ENCODE peak calls at places on chromosomes 3 and 15, in nine cellular contexts. H, I, Q, Z, E, B, T, W and S are unnamed samples.

GRCh38 chr15:92683511-92683834 is 27.9 kb upstream of the FAM174B start:
- DNase-seq in Q (peak; percentile 21), Z (no peak), I (peak; percentile 37), H (no peak), T (peak; percentile 40), B (peak; percentile 5), W (no peak), E (no peak), S (no peak)

GRCh38 chr3:107206141-107206540 is 171.1 kb upstream of the CCDC54 start:
- DNase-seq in E (no peak), I (no peak), Q (no peak), H (no peak), T (peak; percentile 39), Z (no peak), W (peak; percentile 67), B (no peak), S (no peak)

GRCh38 chr3:164452707-164453106 is 625.6 kb downstream of the SI start:
- DNase-seq in E (no peak), H (no peak), B (no peak), Q (no peak), W (peak; percentile 52), Z (no peak), I (no peak), T (no peak), S (no peak)

GRCh38 chr3:128009952-128010846 is 42.0 kb upstream of the SEC61A1 start:
- DNase-seq in Q (no peak), B (no peak), Z (no peak), T (no peak), E (no peak), I (no peak), H (peak; percentile 32), W (peak; percentile 97), S (no peak)

GRCh38 chr3:150252462-150252861 is 155.6 kb upstream of the TSC22D2 start:
- DNase-seq in W (peak; percentile 45), B (no peak), I (no peak), H (peak; percentile 79), E (no peak), T (no peak), Z (no peak), Q (no peak), S (no peak)

GRCh38 chr15:84749111-84749991 is 959 bp downstream of the ZNF592 start:
- DNase-seq in B (no peak), E (no peak), Q (no peak), I (peak; percentile 62), W (peak; percentile 34), Z (peak; percentile 72), T (peak; percentile 73), H (no peak), S (peak; percentile 76)

GRCh38 chr3:141103503-141103902 is 52.4 kb downstream of the SPSB4 start:
- DNase-seq in Z (no peak), I (no peak), W (no peak), Q (no peak), H (no peak), T (no peak), E (no peak), B (no peak), S (no peak)

GRCh38 chr15:80991446-80991845 is 1.8 kb upstream of the MESD start:
- DNase-seq in W (peak; percentile 93), H (peak; percentile 73), B (peak; percentile 45), T (peak; percentile 54), E (no peak), Z (peak; percentile 68), Q (no peak), I (peak; percentile 33), S (peak; percentile 64)

GRCh38 chr3:37922721-37923575 is 61.3 kb downstream of the CTDSPL start:
- DNase-seq in T (no peak), H (peak; percentile 49), Q (no peak), E (no peak), Z (no peak), W (peak; percentile 52), B (no peak), I (no peak), S (no peak)

GRCh38 chr3:46447535-46447934 is 17.2 kb downstream of the LTF start:
- DNase-seq in E (no peak), I (no peak), B (no peak), Z (no peak), W (no peak), Q (no peak), H (no peak), T (no peak), S (no peak)

GRCh38 chr15:23395030-23395692 is 40.6 kb downstream of the GOLGA8S start:
- DNase-seq in W (no peak), E (no peak), T (no peak), B (no peak), Q (no peak), Z (no peak), I (no peak), H (no peak), S (no peak)

GRCh38 chr15:34359416-34359815 is 7.6 kb downstream of the LPCAT4 start:
- DNase-seq in B (no peak), W (no peak), H (no peak), E (no peak), T (no peak), Q (no peak), Z (no peak), I (no peak), S (no peak)